ENCODE peak calls at places on chromosomes 5 and 9, in five cellular contexts. L is natural killer cell, A is omental fat pad, Z is cardiac fibroblast, B is brain microvascular endothelial cell. D is an unnamed sample.

GRCh38 chr5:122401991-122402710 is 90.1 kb downstream of the SNCAIP start:
- DNase-seq in B (no peak), L (no peak), Z (no peak), A (no peak), D (no peak)

GRCh38 chr9:91714020-91714721 is 235.9 kb downstream of the ROR2 start:
- DNase-seq in A (no peak), L (no peak), Z (peak; percentile 78), B (peak; percentile 64), D (peak; percentile 43)

GRCh38 chr5:96470825-96471224 is 37.8 kb upstream of the PCSK1 start:
- DNase-seq in L (no peak), B (no peak), Z (no peak), A (no peak), D (no peak)

GRCh38 chr9:114371986-114372917 is 15.5 kb downstream of the AKNA start:
- DNase-seq in A (peak; percentile 58), B (no peak), Z (peak; percentile 60), L (no peak), D (no peak)

GRCh38 chr5:671459-672328 is 21.5 kb downstream of the TPPP start:
- DNase-seq in B (peak; percentile 51), Z (peak; percentile 66), L (peak; percentile 56), A (no peak), D (peak; percentile 78)

GRCh38 chr5:36640949-36641348 is 34.5 kb downstream of the SLC1A3 start:
- DNase-seq in A (no peak), L (no peak), B (no peak), Z (no peak), D (no peak)

GRCh38 chr5:40278881-40279280 is 400.8 kb upstream of the PTGER4 start:
- DNase-seq in L (no peak), A (no peak), Z (no peak), B (no peak), D (no peak)

GRCh38 chr5:59007460-59008063 is 424.7 kb downstream of the RAB3C start:
- DNase-seq in A (no peak), Z (peak; percentile 63), L (no peak), B (no peak), D (no peak)

GRCh38 chr5:113489299-113489698 is 1.0 kb upstream of the MCC start:
- DNase-seq in Z (peak; percentile 97), A (no peak), L (no peak), B (peak; percentile 97), D (no peak)

GRCh38 chr9:70111042-70111602 is 67.5 kb downstream of the MAMDC2 start:
- DNase-seq in B (peak; percentile 60), A (peak; percentile 75), Z (peak; percentile 78), L (peak; percentile 35), D (peak; percentile 60)

GRCh38 chr9:114606068-114606467 is 5.0 kb upstream of the TMEM268 start:
- DNase-seq in A (no peak), B (no peak), L (no peak), Z (peak; percentile 25), D (peak; percentile 33)

GRCh38 chr5:71938886-71939285 is 168.4 kb upstream of the MAP1B start:
- DNase-seq in B (no peak), L (no peak), A (no peak), Z (no peak), D (no peak)

GRCh38 chr9:19830796-19831195 is 42.0 kb upstream of the SLC24A2 start:
- DNase-seq in A (no peak), Z (no peak), B (no peak), L (no peak), D (no peak)

DNA sequence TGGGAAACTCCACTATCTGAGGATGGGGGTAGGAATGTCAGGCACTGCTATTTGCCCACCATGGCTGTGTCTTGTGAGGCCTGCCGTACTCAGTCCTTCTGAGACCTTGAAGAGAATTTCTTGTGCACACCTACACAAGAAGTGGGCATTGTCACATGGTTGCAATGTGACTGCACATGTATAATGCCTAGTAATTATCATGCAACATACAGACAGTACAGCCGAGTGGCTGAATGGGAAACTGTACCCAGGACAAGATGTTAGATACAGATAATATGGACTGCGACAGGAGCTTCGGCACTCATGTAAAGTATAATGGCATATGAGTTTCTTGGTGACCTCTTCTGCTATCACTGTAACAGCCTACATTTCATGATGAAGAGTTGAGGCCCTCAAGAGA is 4.8 kb upstream of the PRKACG start:
- DNase-seq in A (no peak), Z (no peak), B (no peak), L (no peak), D (no peak)
- TF ChIP-seq CTCF in A (no peak), Z (no peak), B (no peak), L (no peak), D (no peak)

DNA sequence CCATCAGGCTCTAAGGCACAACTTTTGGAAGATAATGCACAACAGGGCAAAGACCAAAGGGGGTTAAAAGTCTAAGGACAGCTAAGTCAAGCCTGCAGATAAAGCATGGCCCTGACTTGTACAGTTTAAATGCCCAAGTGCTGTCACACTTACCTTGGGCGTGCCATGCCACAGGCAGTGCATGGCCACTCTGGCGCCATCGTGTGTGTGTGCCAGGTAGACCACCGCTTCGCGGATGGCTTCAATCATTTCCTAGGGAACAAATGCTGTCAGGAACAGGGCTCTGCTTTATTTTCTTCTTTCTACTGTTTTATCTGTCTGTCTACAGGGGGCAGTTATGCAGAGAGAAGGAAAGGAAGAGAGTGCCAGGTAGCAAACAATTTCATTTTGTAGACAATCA is 19.3 kb downstream of the PUM3 start:
- DNase-seq in Z (no peak), A (no peak), L (no peak), B (no peak), D (peak; percentile 20)
- TF ChIP-seq CTCF in Z (peak; percentile 16), A (no peak), L (no peak), B (peak; percentile 55), D (peak; percentile 50)

GRCh38 chr9:16266648-16267276 is 603.7 kb downstream of the BNC2 start:
- DNase-seq in Z (no peak), L (no peak), A (no peak), B (no peak), D (no peak)
- TF ChIP-seq CTCF in Z (peak; percentile 69), L (peak; percentile 52), A (no peak), B (peak; percentile 78), D (peak; percentile 59)

GRCh38 chr9:90271707-90272106 is 370.9 kb downstream of the DIRAS2 start:
- DNase-seq in B (no peak), L (no peak), Z (no peak), A (no peak), D (no peak)

GRCh38 chr9:90274725-90275124 is 367.9 kb downstream of the DIRAS2 start:
- DNase-seq in L (no peak), Z (no peak), B (no peak), A (no peak), D (no peak)
- TF ChIP-seq CTCF in L (no peak), Z (no peak), B (no peak), A (no peak), D (no peak)

GRCh38 chr9:34374905-34375552 is 1.7 kb downstream of the MYORG start:
- DNase-seq in B (no peak), A (no peak), L (no peak), Z (no peak), D (no peak)
- TF ChIP-seq CTCF in B (no peak), A (no peak), L (no peak), Z (no peak), D (no peak)

GRCh38 chr9:38172601-38173000 is 103.6 kb upstream of the SHB start:
- DNase-seq in L (no peak), A (no peak), B (no peak), Z (no peak), D (no peak)
- TF ChIP-seq CTCF in L (no peak), A (no peak), B (no peak), Z (no peak), D (no peak)

GRCh38 chr9:31140316-31140715 is 1244.1 kb upstream of the ACO1 start:
- DNase-seq in A (no peak), Z (peak; percentile 45), B (no peak), L (no peak), D (no peak)
- TF ChIP-seq CTCF in A (no peak), Z (peak; percentile 7), B (peak; percentile 37), L (no peak), D (peak; percentile 57)

D was measured in neural crest cell.